ENCODE peak calls at places on chromosomes 16 and 17, in eight cellular contexts. D is GM12878, Z is HCT116, S is breast epithelium, E is transverse colon, I is upper lobe of left lung, N is esophagus muscularis mucosa, O is H1. Q is an unnamed sample. For H3K9me3, the result is how much of the 10 kb centered on the place peaks cover.

GRCh38 chr17:61303334-61304096 is 96.1 kb upstream of the TBX2 start:
- DNase-seq in D (no peak), Z (no peak), S (no peak), E (no peak), I (no peak), N (no peak), O (no peak), Q (no peak)

GRCh38 chr16:21646721-21647561 is 5.5 kb downstream of the IGSF6 start:
- DNase-seq in D (peak), Z (no peak), S (no peak), E (peak), I (no peak), N (no peak), O (no peak), Q (peak)

GRCh38 chr17:72119963-72120877 is 600 bp upstream of the SOX9 start:
- DNase-seq in D (no peak), Z (peak), S (peak), E (peak), I (peak), N (no peak), O (no peak), Q (peak)

GRCh38 chr17:58268774-58269556 is 11.8 kb downstream of the MPO start:
- DNase-seq in D (no peak), Z (no peak), S (no peak), E (no peak), I (no peak), N (no peak), O (no peak), Q (no peak)

GRCh38 chr17:80387071-80387470 is 27.9 kb upstream of the ENDOV start:
- DNase-seq in D (no peak), Z (no peak), S (no peak), E (no peak), I (no peak), N (no peak), O (no peak), Q (no peak)

GRCh38 chr17:75090871-75091854 is 3.4 kb downstream of the SLC16A5 start:
- DNase-seq in D (no peak), Z (no peak), S (peak), E (peak), I (no peak), N (no peak), O (no peak), Q (peak)

GRCh38 chr16:17416461-17417221 is 54.1 kb downstream of the XYLT1 start:
- DNase-seq in D (peak), Z (no peak), S (no peak), E (peak), I (no peak), N (no peak), O (no peak), Q (no peak)

GRCh38 chr16:58462997-58463891 is 36.7 kb upstream of the NDRG4 start:
- DNase-seq in D (no peak), Z (no peak), S (no peak), E (no peak), I (peak), N (no peak), O (no peak), Q (no peak)

GRCh38 chr17:1377334-1377733 is 22.7 kb downstream of the YWHAE start:
- DNase-seq in D (no peak), Z (no peak), S (no peak), E (no peak), I (no peak), N (no peak), O (no peak), Q (no peak)

GRCh38 chr17:4448197-4448980 is 14.6 kb downstream of the SPNS3 start:
- DNase-seq in D (no peak), Z (no peak), S (no peak), E (no peak), I (no peak), N (no peak), O (no peak), Q (no peak)

GRCh38 chr17:76967762-76968161 is 99.6 kb downstream of the MGAT5B start:
- DNase-seq in D (no peak), Z (no peak), S (no peak), E (no peak), I (no peak), N (no peak), O (no peak), Q (no peak)

GRCh38 chr16:54447606-54448440 is 161.2 kb upstream of the IRX3 start:
- DNase-seq in D (no peak), Z (no peak), S (no peak), E (no peak), I (no peak), N (no peak), O (no peak), Q (no peak)

GRCh38 chr16:70656712-70657263 is 10.4 kb downstream of the IL34 start:
- DNase-seq in D (no peak), Z (no peak), S (no peak), E (no peak), I (peak), N (no peak), O (no peak), Q (peak)

GRCh38 chr17:41345992-41346391 is 4.6 kb downstream of the KRT33A start:
- DNase-seq in D (no peak), Z (no peak), S (no peak), E (no peak), I (no peak), N (no peak), O (no peak), Q (no peak)

GRCh38 chr17:41167561-41167960 is 460 bp downstream of the KRTAP4-3 start:
- DNase-seq in D (no peak), Z (no peak), S (no peak), E (no peak), I (peak), N (no peak), O (no peak), Q (no peak)

GRCh38 chr17:49576121-49576905 is 642 bp downstream of the NXPH3 start:
- DNase-seq in D (no peak), Z (no peak), S (no peak), E (no peak), I (peak), N (no peak), O (no peak), Q (no peak)

GRCh38 chr17:35313875-35314409 is 59.5 kb downstream of the SLFN11 start:
- DNase-seq in D (no peak), Z (no peak), S (no peak), E (peak), I (peak), N (no peak), O (no peak), Q (no peak)

GRCh38 chr16:55552621-55553020 is 13.9 kb upstream of the CAPNS2 start:
- DNase-seq in D (no peak), Z (no peak), S (no peak), E (no peak), I (no peak), N (no peak), O (no peak), Q (no peak)

GRCh38 chr17:73347355-73347754 is 35.6 kb upstream of the CDC42EP4 start:
- DNase-seq in D (no peak), Z (no peak), S (no peak), E (no peak), I (no peak), N (no peak), O (no peak), Q (no peak)

GRCh38 chr17:12088035-12088434 is 67.4 kb downstream of the MAP2K4 start:
- DNase-seq in D (no peak), Z (no peak), S (no peak), E (no peak), I (no peak), N (no peak), O (no peak), Q (no peak)

GRCh38 chr17:12095522-12095921 is 74.8 kb downstream of the MAP2K4 start:
- DNase-seq in D (no peak), Z (no peak), S (no peak), E (no peak), I (no peak), N (no peak), O (no peak), Q (no peak)

GRCh38 chr17:12085076-12085949 is 64.6 kb downstream of the MAP2K4 start:
- DNase-seq in D (no peak), Z (no peak), S (no peak), E (no peak), I (no peak), N (no peak), O (no peak), Q (no peak)

GRCh38 chr17:12094336-12094735 is 73.7 kb downstream of the MAP2K4 start:
- DNase-seq in D (no peak), Z (no peak), S (no peak), E (no peak), I (no peak), N (no peak), O (no peak), Q (no peak)

GRCh38 chr17:12089809-12090384 is 69.2 kb downstream of the MAP2K4 start:
- DNase-seq in D (no peak), Z (no peak), S (no peak), E (no peak), I (no peak), N (no peak), O (no peak), Q (no peak)
- H3K4me3 ChIP-seq in D (no peak), Z (no peak), S (no peak), E (no peak), I (no peak), N (no peak), O (no peak), Q (no peak)

DNA sequence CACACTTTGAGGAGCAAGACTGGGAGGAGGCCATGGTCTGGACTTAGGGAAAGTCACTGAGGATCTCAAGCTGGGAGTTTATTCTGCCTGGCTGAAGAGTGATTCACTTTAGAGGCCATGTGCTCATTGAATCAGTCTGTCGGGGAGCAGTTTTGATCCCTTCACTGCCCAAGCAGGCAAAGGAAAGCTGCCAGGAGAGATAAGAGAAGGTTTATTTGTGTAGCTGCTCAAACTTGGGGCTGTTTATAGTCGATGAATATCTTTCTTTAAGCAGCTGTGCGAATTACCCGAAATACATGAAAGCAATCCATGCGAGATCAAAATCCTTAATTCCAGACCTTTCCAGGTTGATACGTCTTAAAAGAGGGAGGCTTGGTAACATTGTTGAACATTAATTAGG is 544.4 kb upstream of the EEF2KMT start:
- DNase-seq in D (no peak), Z (no peak), S (no peak), E (no peak), I (no peak), N (no peak), O (no peak), Q (no peak)
- TF ChIP-seq POLR2AphosphoS5 in D (no peak), Z (no peak), S (no peak), E (no peak), I (no peak), N (no peak), O (no peak), Q (no peak)

DNA sequence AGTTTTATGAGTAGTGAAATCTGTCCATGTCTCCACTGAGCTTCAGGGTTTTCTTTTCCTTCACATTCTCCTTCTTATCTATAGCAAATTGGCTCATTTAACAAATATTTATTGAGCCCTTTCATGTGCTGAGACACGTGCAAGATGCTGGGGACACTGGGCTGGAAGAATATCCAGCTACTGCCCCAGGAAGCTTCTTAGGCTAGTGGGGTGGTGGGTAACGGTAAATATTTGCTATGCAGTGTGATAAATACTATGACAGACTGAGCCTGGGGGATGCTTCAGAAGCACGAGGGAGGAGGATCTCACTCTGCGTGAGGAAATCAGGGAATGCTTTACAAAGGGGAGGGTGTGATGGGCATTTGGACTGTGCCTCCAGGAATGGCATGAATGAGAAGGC is 524.1 kb downstream of the GRIN2A start:
- DNase-seq in D (no peak), Z (no peak), S (no peak), E (no peak), I (no peak), N (no peak), O (no peak), Q (no peak)
- H3K9me3 ChIP-seq in D (under half), Z (under half), S (under half), E (under half), I (under half), N (under half), O (under half), Q (under half)

DNA sequence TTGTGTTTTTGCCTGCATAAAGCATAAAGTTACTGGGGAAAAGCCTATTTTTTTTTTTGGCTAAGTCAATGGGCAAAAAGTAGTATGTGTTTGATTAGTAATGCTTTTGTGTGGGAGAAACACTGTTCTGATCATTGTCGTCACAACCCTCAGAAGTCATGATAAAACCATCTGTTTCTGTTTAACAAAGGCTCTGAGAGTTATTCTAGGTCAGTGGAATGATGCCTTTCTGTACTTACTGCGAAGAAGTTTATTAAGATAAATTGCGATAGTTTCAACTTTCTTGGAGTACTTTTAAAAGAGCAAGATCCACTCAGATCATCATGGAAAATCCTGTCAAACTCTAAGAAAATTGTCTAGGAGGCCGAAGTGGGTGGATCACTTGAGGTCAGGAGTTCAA is 80.9 kb downstream of the PRKCA start:
- DNase-seq in D (no peak), Z (no peak), S (no peak), E (no peak), I (no peak), N (no peak), O (no peak), Q (no peak)
- H3K4me3 ChIP-seq in D (no peak), Z (no peak), S (no peak), E (no peak), I (no peak), N (no peak), O (no peak), Q (no peak)